ENCODE peak calls at places on chromosomes 5 and 9, in six cellular contexts. D is mammary epithelial cell, I is fibroblast of lung, Y is GM12878, T is endodermal cell, F is GM23248. O is an unnamed sample. For H3K9me3, the result is how much of the 10 kb centered on the place peaks cover.

GRCh38 chr5:96936431-96937221 is 746 bp downstream of the LNPEP start:
- DNase-seq in D (peak), I (peak), Y (no peak), T (peak), F (peak), O (no peak)

GRCh38 chr5:124264499-124264898 is 481.9 kb downstream of the ZNF608 start:
- DNase-seq in D (peak), I (peak), Y (no peak), T (no peak), F (no peak), O (no peak)

GRCh38 chr5:149519624-149520023 is 31.6 kb downstream of the CSNK1A1 start:
- DNase-seq in D (no peak), I (no peak), Y (no peak), T (no peak), F (no peak), O (no peak)

GRCh38 chr5:18329346-18329745 is 695.1 kb downstream of the TAF11L14 start:
- DNase-seq in D (no peak), I (no peak), Y (no peak), T (no peak), F (peak), O (no peak)

GRCh38 chr5:142246263-142246662 is 78.6 kb downstream of the SPRY4 start:
- DNase-seq in D (peak), I (peak), Y (no peak), T (no peak), F (peak), O (no peak)

GRCh38 chr5:127028822-127029457 is 1.4 kb downstream of the MARCHF3 start:
- DNase-seq in D (no peak), I (peak), Y (no peak), T (no peak), F (no peak), O (no peak)

GRCh38 chr5:43040287-43041098 is at the start of gene ANXA2R:
- DNase-seq in D (no peak), I (peak), Y (no peak), T (peak), F (peak), O (peak)

GRCh38 chr9:34710023-34710422 is at the start of gene CCL21:
- DNase-seq in D (no peak), I (peak), Y (no peak), T (no peak), F (no peak), O (no peak)

GRCh38 chr9:105681313-105681712 is 13.0 kb upstream of the TMEM38B start:
- DNase-seq in D (no peak), I (no peak), Y (no peak), T (no peak), F (no peak), O (no peak)

GRCh38 chr9:133592731-133593409 is 16.3 kb downstream of the FAM163B start:
- DNase-seq in D (no peak), I (no peak), Y (no peak), T (no peak), F (no peak), O (no peak)

GRCh38 chr5:68432682-68433081 is 217.1 kb downstream of the PIK3R1 start:
- DNase-seq in D (no peak), I (no peak), Y (no peak), T (no peak), F (no peak), O (no peak)

GRCh38 chr9:72396247-72397091 is 31.5 kb upstream of the ZFAND5 start:
- DNase-seq in D (peak), I (peak), Y (no peak), T (no peak), F (peak), O (no peak)

GRCh38 chr9:79592736-79593493 is 21.1 kb downstream of the TLE4 start:
- DNase-seq in D (peak), I (no peak), Y (no peak), T (no peak), F (peak), O (no peak)

GRCh38 chr9:37953775-37954437 is 50.0 kb upstream of the SLC25A51 start:
- DNase-seq in D (peak), I (peak), Y (peak), T (no peak), F (peak), O (no peak)

GRCh38 chr5:89967806-89968444 is 441.6 kb downstream of the CETN3 start:
- DNase-seq in D (peak), I (peak), Y (no peak), T (no peak), F (peak), O (peak)

GRCh38 chr9:106862115-106862945 is 636 bp upstream of the ZNF462 start:
- DNase-seq in D (peak), I (peak), Y (no peak), T (peak), F (peak), O (no peak)

GRCh38 chr5:33491941-33492340 is 51.2 kb downstream of the TARS1 start:
- DNase-seq in D (no peak), I (peak), Y (no peak), T (no peak), F (peak), O (no peak)

GRCh38 chr5:104344809-104345512 is 782.4 kb upstream of the NUDT12 start:
- DNase-seq in D (peak), I (peak), Y (no peak), T (peak), F (peak), O (no peak)

GRCh38 chr5:1109542-1110259 is 2.2 kb downstream of the SLC12A7 start:
- DNase-seq in D (no peak), I (no peak), Y (no peak), T (no peak), F (no peak), O (no peak)

GRCh38 chr9:18531127-18531526 is 57.2 kb downstream of the ADAMTSL1 start:
- DNase-seq in D (no peak), I (peak), Y (no peak), T (no peak), F (no peak), O (no peak)

GRCh38 chr9:95277509-95277908 is 40.0 kb downstream of the FANCC start:
- DNase-seq in D (no peak), I (no peak), Y (no peak), T (no peak), F (no peak), O (no peak)

GRCh38 chr5:82403724-82404123 is 125.6 kb upstream of the RPS23 start:
- DNase-seq in D (no peak), I (no peak), Y (no peak), T (no peak), F (no peak), O (no peak)

GRCh38 chr5:100828071-100828689 is 74.9 kb downstream of the ST8SIA4 start:
- DNase-seq in D (no peak), I (peak), Y (peak), T (no peak), F (peak), O (no peak)

GRCh38 chr9:108469654-108470053 is 386.1 kb downstream of the ACTL7B start:
- DNase-seq in D (peak), I (peak), Y (no peak), T (no peak), F (peak), O (no peak)

GRCh38 chr9:3478549-3478953 is 47.2 kb downstream of the RFX3 start:
- DNase-seq in D (peak), I (peak), Y (peak), T (no peak), F (peak), O (no peak)

GRCh38 chr5:113034182-113034773 is 57.7 kb downstream of the DCP2 start:
- DNase-seq in D (peak), I (peak), Y (no peak), T (peak), F (peak), O (no peak)

GRCh38 chr5:5018560-5018935 is 121.6 kb upstream of the ADAMTS16 start:
- DNase-seq in D (no peak), I (peak), Y (no peak), T (no peak), F (peak), O (no peak)

GRCh38 chr9:29212590-29213373 is 1639.5 kb upstream of the C9orf72 start:
- DNase-seq in D (peak), I (no peak), Y (no peak), T (peak), F (peak), O (no peak)

GRCh38 chr9:95807326-95807947 is 68.1 kb upstream of the ERCC6L2 start:
- DNase-seq in D (no peak), I (no peak), Y (no peak), T (no peak), F (no peak), O (no peak)

GRCh38 chr5:13739462-13739861 is 205.0 kb downstream of the DNAH5 start:
- DNase-seq in D (peak), I (peak), Y (no peak), T (no peak), F (no peak), O (no peak)

GRCh38 chr5:126884269-126884819 is 107.4 kb downstream of the LMNB1 start:
- DNase-seq in D (peak), I (peak), Y (no peak), T (no peak), F (peak), O (no peak)

GRCh38 chr5:107887587-107887986 is 216.8 kb upstream of the EFNA5 start:
- DNase-seq in D (no peak), I (no peak), Y (no peak), T (no peak), F (no peak), O (no peak)

GRCh38 chr9:94472766-94473165 is 82.1 kb upstream of the PCAT7 start:
- DNase-seq in D (no peak), I (peak), Y (no peak), T (no peak), F (no peak), O (no peak)

GRCh38 chr5:88819332-88819999 is 63.5 kb downstream of the MEF2C start:
- DNase-seq in D (no peak), I (no peak), Y (no peak), T (no peak), F (no peak), O (no peak)

GRCh38 chr5:124706729-124707361 is 39.6 kb downstream of the ZNF608 start:
- DNase-seq in D (no peak), I (peak), Y (no peak), T (peak), F (peak), O (no peak)

GRCh38 chr5:150203832-150204587 is 14.1 kb downstream of the SLC6A7 start:
- DNase-seq in D (no peak), I (no peak), Y (no peak), T (no peak), F (no peak), O (no peak)

DNA sequence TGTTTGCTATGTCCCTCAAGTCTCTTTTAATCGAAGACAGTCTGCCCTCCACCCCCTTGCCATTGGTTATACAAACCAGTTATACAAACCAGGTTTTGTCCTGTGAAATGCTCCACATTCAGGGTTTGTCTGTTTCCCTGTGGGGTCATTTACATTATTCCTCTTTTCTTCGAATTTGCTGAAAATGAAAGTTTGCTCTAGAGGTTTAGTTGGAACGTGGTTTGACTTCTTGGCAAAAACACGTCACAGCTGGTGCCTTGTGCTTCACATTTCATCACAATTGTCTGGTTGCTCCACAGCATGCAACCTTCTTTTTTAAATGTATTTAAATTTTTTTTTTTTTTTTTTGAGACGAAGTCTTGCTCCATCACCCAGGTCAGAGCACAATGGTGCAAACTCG is 4.2 kb upstream of the HAVCR2 start:
- DNase-seq in D (no peak), I (no peak), Y (no peak), T (no peak), F (peak), O (no peak)
- H3K9ac ChIP-seq in D (no peak), I (no peak), Y (no peak), T (no peak), F (no peak), O (no peak)

GRCh38 chr5:94457788-94458187 is 160.6 kb downstream of the KIAA0825 start:
- DNase-seq in D (no peak), I (no peak), Y (no peak), T (no peak), F (no peak), O (no peak)

GRCh38 chr5:94463739-94464138 is 154.7 kb downstream of the KIAA0825 start:
- DNase-seq in D (no peak), I (peak), Y (no peak), T (no peak), F (peak), O (no peak)

GRCh38 chr5:94461131-94461530 is 157.3 kb downstream of the KIAA0825 start:
- DNase-seq in D (no peak), I (no peak), Y (no peak), T (no peak), F (no peak), O (no peak)

GRCh38 chr5:94459915-94460314 is 158.5 kb downstream of the KIAA0825 start:
- DNase-seq in D (no peak), I (no peak), Y (no peak), T (no peak), F (no peak), O (no peak)
- H3K9me3 ChIP-seq in D (under half), I (under half), Y (under half), T (under half), F (under half), O (under half)

GRCh38 chr5:153517105-153517700 is 26.7 kb downstream of the GRIA1 start:
- DNase-seq in D (no peak), I (no peak), Y (no peak), T (peak), F (no peak), O (no peak)
- H3K9ac ChIP-seq in D (no peak), I (no peak), Y (no peak), T (no peak), F (no peak), O (no peak)

DNA sequence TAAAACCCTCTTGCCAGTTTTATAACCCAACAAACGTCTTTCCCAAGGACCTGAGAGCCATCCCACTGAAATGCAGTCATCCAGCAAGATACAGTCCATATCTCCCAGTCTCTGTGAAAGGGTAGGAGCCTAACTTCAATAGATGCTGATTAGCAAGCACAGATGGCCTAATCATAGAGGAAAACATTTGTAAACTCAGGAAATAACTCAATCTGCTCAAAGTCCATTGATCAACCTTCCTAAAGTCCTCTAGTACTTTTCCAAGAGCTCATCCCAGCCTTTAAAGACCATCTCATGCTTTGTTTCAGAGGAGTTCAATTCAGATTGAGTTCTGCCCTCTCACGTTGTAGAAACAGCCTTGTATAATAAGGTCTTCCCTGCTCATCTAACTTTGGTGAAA is 324.2 kb downstream of the MRPS30 start:
- DNase-seq in D (no peak), I (no peak), Y (no peak), T (no peak), F (no peak), O (no peak)
- H3K9me3 ChIP-seq in D (under half), I (under half), Y (under half), T (under half), F (under half), O (under half)

DNA sequence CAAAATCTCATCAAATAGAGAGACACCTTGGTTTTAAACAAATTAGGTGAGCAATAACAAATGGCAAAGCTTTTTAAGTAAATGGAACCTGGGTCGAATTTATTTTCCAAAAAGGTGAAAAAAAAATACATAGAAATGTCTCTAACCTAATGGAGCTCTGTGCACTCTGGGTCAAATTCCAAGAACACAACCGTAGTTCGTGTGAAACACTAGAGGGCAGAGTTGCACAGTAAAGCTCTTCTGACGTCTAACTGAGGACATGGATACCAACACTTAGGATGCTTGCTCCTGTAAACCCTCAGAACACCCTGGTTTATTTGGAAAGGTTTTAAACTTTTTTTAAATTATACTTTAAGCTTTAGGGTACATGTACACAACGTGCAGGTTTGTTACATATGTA is 18.9 kb downstream of the MARCHF11 start:
- DNase-seq in D (peak), I (peak), Y (peak), T (peak), F (peak), O (peak)
- H3K9ac ChIP-seq in D (no peak), I (no peak), Y (no peak), T (no peak), F (no peak), O (no peak)